ENCODE peak calls at places on chromosomes 5 and 9, in nine cellular contexts. E is breast epithelium; K is fibroblast of lung; M is astrocyte; I is GM06990; X is prostate gland; N is hepatocyte; V is CD8-positive, alpha-beta T cell; O is ascending aorta. S is an unnamed sample.

GRCh38 chr5:139387611-139388197 is 2.0 kb downstream of the MZB1 start:
- DNase-seq in V (no peak), X (no peak), O (no peak), N (no peak), K (no peak), M (no peak), I (no peak), E (no peak), S (no peak)

GRCh38 chr9:99299214-99300102 is 77.4 kb downstream of the SEC61B start:
- DNase-seq in I (no peak), O (no peak), V (no peak), M (peak; percentile 58), K (peak; percentile 68), X (no peak), E (no peak), N (peak; percentile 39), S (peak; percentile 65)

GRCh38 chr5:671459-672328 is 21.5 kb downstream of the TPPP start:
- DNase-seq in I (no peak), V (peak; percentile 72), N (peak; percentile 86), O (peak; percentile 78), K (peak; percentile 27), X (peak; percentile 51), M (no peak), E (no peak), S (no peak)

GRCh38 chr5:158770506-158770905 is 329.2 kb downstream of the EBF1 start:
- DNase-seq in O (no peak), E (no peak), K (no peak), N (peak; percentile 22), I (no peak), V (no peak), X (no peak), M (no peak), S (no peak)

GRCh38 chr9:89359636-89360315 is 41.5 kb downstream of the SECISBP2 start:
- DNase-seq in O (peak; percentile 39), E (no peak), X (no peak), N (no peak), K (peak; percentile 4), M (no peak), I (no peak), V (no peak), S (no peak)

GRCh38 chr9:72494051-72494450 is 27.4 kb upstream of the TMC1 start:
- DNase-seq in X (no peak), V (no peak), I (no peak), M (no peak), K (no peak), O (no peak), N (no peak), E (no peak), S (peak; percentile 37)

GRCh38 chr5:173643964-173644363 is 27.5 kb upstream of the BOD1 start:
- DNase-seq in X (no peak), O (peak; percentile 16), I (peak; percentile 41), K (peak; percentile 28), V (no peak), E (no peak), M (peak; percentile 16), N (no peak), S (no peak)

GRCh38 chr5:118017536-118017935 is 970.8 kb downstream of the DTWD2 start:
- DNase-seq in X (no peak), E (no peak), O (no peak), V (no peak), K (no peak), I (no peak), M (no peak), N (no peak), S (no peak)

GRCh38 chr9:32378993-32379729 is 5.3 kb upstream of the ACO1 start:
- DNase-seq in X (peak; percentile 37), E (no peak), O (no peak), V (peak; percentile 50), K (peak; percentile 68), N (peak; percentile 83), I (peak; percentile 13), M (peak; percentile 54), S (no peak)

DNA sequence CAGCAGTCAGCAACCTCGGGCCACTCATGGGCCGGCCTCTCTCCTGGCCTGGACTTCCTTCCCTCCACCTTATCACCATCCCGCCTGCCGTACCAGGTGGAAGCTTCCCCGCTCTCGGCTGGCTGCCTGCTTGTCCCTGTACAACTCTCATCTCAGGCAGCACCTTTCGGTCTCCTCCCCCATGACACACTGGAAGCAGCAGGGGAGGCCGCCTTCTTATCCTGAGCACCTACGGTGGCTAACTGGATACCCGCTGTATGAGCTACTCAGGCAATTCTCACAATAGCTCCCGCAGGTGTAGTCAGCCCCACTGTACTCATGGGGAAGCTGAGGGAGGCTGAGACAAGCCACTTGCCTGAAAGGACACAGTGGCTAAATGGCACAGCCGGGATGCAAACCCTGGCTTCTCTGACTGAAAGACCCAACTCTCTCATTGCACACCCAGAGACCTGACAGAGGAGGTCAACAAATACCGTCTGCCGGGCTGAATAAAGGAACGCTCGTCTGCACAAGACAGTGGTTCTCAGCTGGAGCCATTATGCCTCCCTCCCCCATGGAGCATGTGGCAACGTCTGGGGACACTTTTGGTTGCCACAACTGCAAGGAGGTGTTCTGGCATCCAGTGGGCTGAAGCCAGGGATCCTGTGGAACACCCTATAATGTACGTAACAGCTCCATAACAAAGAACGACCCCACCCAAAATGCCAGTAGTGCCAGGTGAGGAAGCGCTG is 9.6 kb downstream of the STK10 start:
- DNase-seq in M (no peak), V (peak; percentile 62), X (no peak), O (no peak), K (no peak), I (no peak), N (no peak), E (no peak), S (no peak)
- H3K4me3 ChIP-seq in M (no peak overlapping the region), V (peak overlapping the region; percentile 51), X (no peak overlapping the region), O (no peak overlapping the region), K (no peak overlapping the region), I (no peak overlapping the region), N (no peak overlapping the region), E (no peak overlapping the region), S (no peak overlapping the region)

DNA sequence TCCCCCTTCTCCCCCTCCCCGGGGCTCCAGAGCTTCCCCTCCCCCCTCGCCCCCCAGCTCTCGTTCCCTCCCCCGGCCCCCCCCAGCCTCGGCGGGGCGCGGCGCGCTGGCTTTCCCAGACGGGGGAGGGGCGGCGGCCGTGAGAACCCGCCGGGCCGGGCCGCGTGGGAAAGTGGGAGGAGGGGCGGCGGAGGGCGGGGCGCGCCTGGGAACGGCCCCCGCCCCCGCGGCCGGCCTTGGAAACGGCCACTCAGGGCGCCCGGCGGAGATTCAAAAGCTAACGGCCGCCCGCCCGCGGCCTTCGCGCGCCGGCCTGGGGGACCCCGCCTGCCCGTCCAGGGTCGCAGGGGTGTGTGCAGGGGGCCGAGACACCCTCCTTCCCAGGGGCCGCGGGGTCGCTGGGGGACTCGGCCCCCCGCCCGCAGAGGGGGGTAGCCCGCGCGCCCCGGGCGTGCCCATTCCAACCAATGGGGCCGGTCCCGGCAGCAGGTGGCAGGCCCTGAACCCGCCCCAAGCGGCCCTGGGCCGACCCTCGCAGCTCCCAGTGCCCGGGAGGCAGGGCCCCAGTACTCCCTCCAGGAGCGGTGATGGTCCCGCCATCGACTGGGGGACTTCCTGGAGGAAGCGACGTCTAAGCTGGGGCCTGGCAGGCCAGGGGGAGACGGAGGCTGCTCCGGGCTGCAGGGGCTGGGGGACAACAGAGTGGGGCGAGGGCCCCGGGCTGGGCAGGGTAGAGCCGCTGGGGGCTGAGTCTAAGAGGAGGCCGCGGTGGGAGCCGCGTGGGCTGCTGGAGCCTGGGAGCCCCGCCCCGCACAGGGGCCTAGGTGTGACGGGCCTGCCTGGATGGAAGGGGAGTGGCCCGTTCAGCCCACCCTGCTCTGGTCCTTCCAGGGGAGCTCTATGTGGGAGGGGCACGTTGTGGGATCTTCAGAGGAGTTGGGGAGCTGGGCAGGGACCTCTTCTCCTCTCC is 14.2 kb upstream of the NRARP start:
- DNase-seq in X (no peak), V (no peak), O (peak; percentile 64), E (no peak), I (peak; percentile 55), N (peak; percentile 85), K (no peak), M (no peak), S (no peak)
- H3K4me3 ChIP-seq in X (peak overlapping the region; percentile 30), V (no peak overlapping the region), O (peak overlapping the region; percentile 51), E (peak overlapping the region; percentile 66), I (peak overlapping the region; percentile 33), N (peak overlapping the region; percentile 13), K (no peak overlapping the region), M (no peak overlapping the region), S (no peak overlapping the region)

GRCh38 chr9:92291577-92291976 is 1.9 kb downstream of the IARS1 start:
- DNase-seq in N (no peak), O (no peak), E (no peak), V (no peak), I (no peak), K (no peak), X (no peak), M (no peak), S (no peak)

GRCh38 chr9:92292338-92293074 is 991 bp downstream of the IARS1 start:
- DNase-seq in I (no peak), N (peak; percentile 6), V (no peak), E (no peak), K (peak; percentile 25), O (no peak), X (no peak), M (no peak), S (no peak)

GRCh38 chr9:92293075-92293354 is 482 bp downstream of the IARS1 start:
- DNase-seq in K (no peak), O (no peak), M (no peak), I (no peak), N (no peak), V (no peak), X (no peak), E (no peak), S (no peak)

GRCh38 chr9:92289708-92290390 is 3.6 kb downstream of the IARS1 start:
- DNase-seq in X (no peak), E (no peak), N (no peak), V (no peak), I (no peak), K (peak; percentile 59), O (no peak), M (peak; percentile 46), S (no peak)

DNA sequence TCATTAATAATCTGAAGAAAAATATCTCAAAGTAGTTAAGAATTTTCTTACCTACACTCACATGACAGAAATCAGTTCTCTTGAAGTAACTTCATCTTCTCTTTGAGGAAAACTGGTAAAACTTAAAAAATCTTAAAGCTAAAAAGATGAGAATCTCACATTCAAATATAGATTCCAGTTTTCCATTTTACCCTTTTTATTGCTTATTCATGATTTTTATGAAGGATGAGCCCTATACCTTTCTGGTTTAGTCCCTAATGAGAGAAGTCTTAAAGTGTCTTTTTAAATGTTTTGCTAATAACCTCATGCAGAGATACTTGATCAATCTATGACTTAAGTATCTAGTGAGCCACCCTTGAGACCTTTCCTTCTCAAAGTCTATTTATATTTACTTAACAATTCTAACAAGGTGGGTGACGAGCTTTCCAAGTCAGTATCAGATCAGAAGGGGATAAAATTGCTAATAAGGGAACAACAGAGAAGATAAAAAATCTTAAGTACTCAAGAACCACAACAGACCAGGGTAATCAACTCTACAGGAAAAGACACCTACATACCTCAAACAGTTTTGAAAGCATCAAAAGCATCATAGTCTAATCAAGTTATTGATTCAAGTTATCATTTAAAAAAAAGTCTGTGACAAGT is 2.6 kb downstream of the IARS1 start:
- DNase-seq in K (no peak), N (no peak), E (no peak), O (no peak), M (no peak), X (no peak), V (no peak), I (no peak), S (no peak)
- H3K4me3 ChIP-seq in K (peak overlapping the region; percentile 89), N (no peak overlapping the region), E (no peak overlapping the region), O (no peak overlapping the region), M (no peak overlapping the region), X (no peak overlapping the region), V (no peak overlapping the region), I (no peak overlapping the region), S (no peak overlapping the region)

GRCh38 chr9:137114220-137114612 is 317 bp downstream of the DPP7 start:
- DNase-seq in N (no peak), M (no peak), K (no peak), I (no peak), X (no peak), O (no peak), V (no peak), E (no peak), S (no peak)
- H3K4me3 ChIP-seq in N (peak overlapping the region; percentile 45), M (peak overlapping the region; percentile 44), K (peak overlapping the region; percentile 24), I (peak overlapping the region; percentile 73), X (peak overlapping the region; percentile 67), O (peak overlapping the region; percentile 93), V (peak overlapping the region; percentile 58), E (peak overlapping the region; percentile 81), S (peak overlapping the region; percentile 43)